ENCODE peak calls at places on chromosomes 13 and 19, in ten cellular contexts. Z is tibial nerve, Q is adrenal gland, I is upper lobe of right lung, G is small intestine, J is transverse colon, K is neuronal stem cell, F is stomach, H is BJ, B is heart left ventricle. O is an unnamed sample.

GRCh38 chr13:97223711-97224461 is 1.8 kb downstream of the MBNL2 start:
- DNase-seq in Z (no peak), Q (peak; percentile 73), I (no peak), G (peak; percentile 80), J (peak; percentile 55), K (peak; percentile 52), F (peak; percentile 42), H (peak; percentile 71), B (peak; percentile 72), O (peak; percentile 59)

GRCh38 chr19:18203408-18203862 is 407 bp downstream of the RAB3A start:
- DNase-seq in Z (peak; percentile 38), Q (no peak), I (peak; percentile 79), G (peak; percentile 46), J (peak; percentile 58), K (no peak), F (no peak), H (no peak), B (no peak), O (peak; percentile 86)

GRCh38 chr19:30669329-30670010 is 297.3 kb downstream of the ZNF536 start:
- DNase-seq in Z (peak; percentile 60), Q (peak; percentile 80), I (peak; percentile 84), G (peak; percentile 27), J (peak; percentile 52), K (peak; percentile 73), F (peak; percentile 63), H (no peak), B (peak; percentile 30), O (peak; percentile 62)

GRCh38 chr19:35963514-35963913 is 27.3 kb downstream of the LRFN3 start:
- DNase-seq in Z (no peak), Q (peak; percentile 50), I (no peak), G (peak; percentile 20), J (no peak), K (peak; percentile 69), F (no peak), H (no peak), B (no peak), O (peak; percentile 55)

GRCh38 chr13:104832265-104832664 is 1703.2 kb downstream of the EFNB2 start:
- DNase-seq in Z (no peak), Q (no peak), I (no peak), G (no peak), J (no peak), K (no peak), F (no peak), H (no peak), B (no peak), O (no peak)

GRCh38 chr13:52903320-52903719 is 54.9 kb upstream of the PCDH8 start:
- DNase-seq in Z (no peak), Q (no peak), I (no peak), G (no peak), J (no peak), K (no peak), F (no peak), H (no peak), B (no peak), O (no peak)

GRCh38 chr19:16594681-16595091 is 22.5 kb upstream of the SLC35E1 start:
- DNase-seq in Z (no peak), Q (no peak), I (no peak), G (no peak), J (no peak), K (no peak), F (no peak), H (no peak), B (no peak), O (no peak)

GRCh38 chr13:90477194-90477593 is 870.3 kb upstream of the MIR17HG start:
- DNase-seq in Z (no peak), Q (no peak), I (no peak), G (no peak), J (no peak), K (no peak), F (no peak), H (no peak), B (no peak), O (no peak)

GRCh38 chr13:37505531-37505930 is 93.0 kb downstream of the POSTN start:
- DNase-seq in Z (no peak), Q (no peak), I (no peak), G (no peak), J (no peak), K (no peak), F (no peak), H (no peak), B (no peak), O (no peak)

GRCh38 chr19:57559008-57559403 is 657 bp downstream of the ZNF550 start:
- DNase-seq in Z (no peak), Q (peak; percentile 29), I (no peak), G (peak; percentile 10), J (peak; percentile 10), K (no peak), F (no peak), H (no peak), B (no peak), O (peak; percentile 13)

GRCh38 chr19:38900816-38901215 is 1.0 kb downstream of the NFKBIB start:
- DNase-seq in Z (no peak), Q (no peak), I (no peak), G (no peak), J (no peak), K (no peak), F (no peak), H (no peak), B (no peak), O (no peak)

GRCh38 chr13:86960876-86961275 is 710.3 kb upstream of the SLITRK5 start:
- DNase-seq in Z (no peak), Q (no peak), I (no peak), G (no peak), J (no peak), K (no peak), F (no peak), H (no peak), B (no peak), O (no peak)

GRCh38 chr13:99227909-99228688 is 27.4 kb downstream of the UBAC2 start:
- DNase-seq in Z (no peak), Q (peak; percentile 38), I (no peak), G (no peak), J (no peak), K (no peak), F (no peak), H (no peak), B (no peak), O (no peak)

GRCh38 chr19:16899566-16900075 is 10.8 kb downstream of the F2RL3 start:
- DNase-seq in Z (no peak), Q (no peak), I (no peak), G (peak; percentile 16), J (peak; percentile 58), K (no peak), F (peak; percentile 46), H (no peak), B (no peak), O (peak; percentile 71)

GRCh38 chr13:55613429-55614187 is 1527.1 kb upstream of the PRR20A start:
- DNase-seq in Z (no peak), Q (no peak), I (no peak), G (no peak), J (no peak), K (no peak), F (no peak), H (no peak), B (no peak), O (no peak)

GRCh38 chr19:1633269-1633606 is 19.2 kb downstream of the TCF3 start:
- DNase-seq in Z (no peak), Q (no peak), I (no peak), G (no peak), J (no peak), K (no peak), F (no peak), H (no peak), B (no peak), O (no peak)
- H3K36me3 ChIP-seq in Z (peaks cover 79% of the 10 kb centered on the region), Q (peaks cover 4% of the 10 kb centered on the region), I (peaks cover 22% of the 10 kb centered on the region), G (peaks cover 3% of the 10 kb centered on the region), J (no peaks in the 10 kb centered on the region), K (peaks cover 84% of the 10 kb centered on the region), F (peaks cover 78% of the 10 kb centered on the region), H (peaks cover 19% of the 10 kb centered on the region), B (peaks cover 34% of the 10 kb centered on the region), O (no peaks in the 10 kb centered on the region)

DNA sequence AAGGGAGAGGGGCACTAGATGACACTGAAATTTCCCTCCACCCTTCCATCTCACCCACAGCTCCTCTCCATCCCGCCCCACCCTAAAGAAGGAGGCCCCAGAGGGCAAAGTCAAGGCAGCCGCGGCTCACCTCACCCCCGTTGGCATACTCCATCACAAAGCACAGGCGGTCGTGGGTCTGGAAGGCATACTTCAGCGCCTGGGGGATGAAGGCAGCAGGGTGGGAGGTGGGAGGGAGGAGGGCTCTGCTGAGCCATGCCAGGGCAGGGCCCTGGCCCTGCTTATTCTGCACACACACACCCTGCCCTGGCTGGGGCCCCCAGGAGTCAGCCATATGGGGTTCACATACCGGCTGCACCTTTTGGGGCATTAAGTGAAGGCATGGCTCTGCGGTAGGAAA is 12.3 kb upstream of the CCNP start:
- DNase-seq in Z (no peak), Q (no peak), I (no peak), G (no peak), J (no peak), K (no peak), F (no peak), H (no peak), B (no peak), O (no peak)
- H3K36me3 ChIP-seq in Z (peaks cover 81% of the 10 kb centered on the region), Q (peaks cover 74% of the 10 kb centered on the region), I (peaks cover 69% of the 10 kb centered on the region), G (peaks cover 10% of the 10 kb centered on the region), J (peaks cover 59% of the 10 kb centered on the region), K (peaks cover 86% of the 10 kb centered on the region), F (peaks cover 88% of the 10 kb centered on the region), H (peaks cover 52% of the 10 kb centered on the region), B (peaks cover 78% of the 10 kb centered on the region), O (peaks cover 12% of the 10 kb centered on the region)

DNA sequence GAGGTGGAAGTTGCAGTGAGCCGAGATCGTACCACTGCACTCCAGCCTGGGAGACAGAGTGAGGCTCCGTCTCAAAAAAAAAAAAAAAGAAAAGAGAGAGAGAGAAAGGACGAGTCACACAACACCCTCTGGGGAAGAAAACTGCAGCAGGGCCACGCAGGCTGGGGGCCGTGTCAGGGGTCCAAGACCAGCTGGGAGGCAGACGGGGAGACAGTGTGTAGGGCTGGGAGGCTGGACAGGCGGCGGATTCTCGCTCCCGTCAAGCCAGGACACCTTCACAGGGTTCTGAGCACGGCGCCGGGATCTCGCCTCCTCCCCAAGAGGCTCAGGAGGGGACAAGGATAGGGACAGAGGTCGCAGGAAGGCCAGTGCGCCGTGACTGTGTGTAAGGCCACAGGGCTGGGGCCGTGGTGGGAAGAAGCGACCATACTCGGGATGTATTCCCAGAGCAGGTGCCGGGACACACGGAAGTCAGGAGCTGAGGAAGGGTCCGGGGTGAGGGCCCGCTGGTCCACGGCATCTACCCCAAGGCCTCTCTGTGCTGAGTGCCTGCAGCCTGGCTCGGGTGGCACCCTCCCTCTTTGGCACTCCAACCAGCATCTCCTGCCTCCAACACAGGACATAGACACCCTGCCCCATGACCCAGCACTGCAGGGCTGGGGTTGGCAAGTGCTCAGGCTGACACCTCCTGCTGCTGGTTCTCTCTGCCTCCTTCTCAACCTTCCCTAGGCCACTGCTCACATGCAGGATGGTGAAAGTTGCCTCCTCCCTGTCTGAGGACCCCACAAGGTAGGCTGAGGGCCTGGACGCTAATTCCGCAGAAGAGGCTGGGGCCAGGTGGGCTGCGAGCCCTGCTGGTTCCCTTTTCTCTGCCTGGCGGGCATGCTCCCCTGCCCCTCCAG is 21.2 kb downstream of the ZNF787 start:
- DNase-seq in Z (no peak), Q (no peak), I (no peak), G (no peak), J (no peak), K (no peak), F (no peak), H (no peak), B (no peak), O (no peak)
- H3K36me3 ChIP-seq in Z (peaks cover 66% of the 10 kb centered on the region), Q (peaks cover 17% of the 10 kb centered on the region), I (peaks cover 23% of the 10 kb centered on the region), G (peaks cover 5% of the 10 kb centered on the region), J (peaks cover 11% of the 10 kb centered on the region), K (peaks cover 77% of the 10 kb centered on the region), F (peaks cover 85% of the 10 kb centered on the region), H (peaks cover 21% of the 10 kb centered on the region), B (peaks cover 35% of the 10 kb centered on the region), O (peaks cover 6% of the 10 kb centered on the region)

GRCh38 chr19:52590728-52591127 is 20.6 kb downstream of the ZNF701 start:
- DNase-seq in Z (no peak), Q (no peak), I (no peak), G (no peak), J (no peak), K (no peak), F (no peak), H (no peak), B (no peak), O (no peak)
- H3K36me3 ChIP-seq in Z (peaks cover 85% of the 10 kb centered on the region), Q (no peaks in the 10 kb centered on the region), I (peaks cover 7% of the 10 kb centered on the region), G (no peaks in the 10 kb centered on the region), J (peaks cover 42% of the 10 kb centered on the region), K (peaks cover 58% of the 10 kb centered on the region), F (peaks cover 97% of the 10 kb centered on the region), H (peaks cover 2% of the 10 kb centered on the region), B (peaks cover 41% of the 10 kb centered on the region), O (no peaks in the 10 kb centered on the region)